ENCODE peak calls at places on chromosome 2, in nine cellular contexts. P is esophagus squamous epithelium, X is H9, J is astrocyte of the spinal cord, R is brain microvascular endothelial cell, Z is body of pancreas, K is heart left ventricle, I is A549, E is right lobe of liver. B is an unnamed sample.

GRCh38 chr2:46923011-46923669 is 7.5 kb upstream of the MCFD2 start:
- DNase-seq in R (no peak), Z (no peak), J (no peak), I (no peak), E (no peak), P (no peak), K (no peak), X (no peak), B (no peak)

GRCh38 chr2:26640781-26641564 is at the start of gene CIB4:
- DNase-seq in X (peak), I (no peak), P (no peak), K (no peak), R (no peak), E (no peak), J (no peak), Z (peak), B (no peak)

GRCh38 chr2:59963157-59963556 is 590.3 kb downstream of the BCL11A start:
- DNase-seq in Z (no peak), J (no peak), R (no peak), P (no peak), K (no peak), E (no peak), X (no peak), I (no peak), B (no peak)

GRCh38 chr2:160603771-160604510 is 110.3 kb upstream of the RBMS1 start:
- DNase-seq in E (no peak), I (no peak), J (no peak), X (no peak), Z (no peak), K (no peak), P (no peak), R (no peak), B (no peak)

GRCh38 chr2:85413592-85414421 is 3.6 kb upstream of the CAPG start:
- DNase-seq in R (no peak), I (no peak), K (no peak), E (no peak), X (no peak), J (peak), Z (no peak), P (no peak), B (no peak)

GRCh38 chr2:44902767-44903166 is 38.7 kb upstream of the SIX3 start:
- DNase-seq in E (no peak), J (no peak), X (no peak), P (no peak), Z (no peak), K (no peak), R (no peak), I (no peak), B (no peak)

GRCh38 chr2:105796131-105796638 is 51.5 kb downstream of the NCK2 start:
- DNase-seq in E (no peak), X (no peak), J (no peak), Z (no peak), I (no peak), P (no peak), K (no peak), R (no peak), B (no peak)

GRCh38 chr2:72028996-72029395 is 118.7 kb downstream of the CYP26B1 start:
- DNase-seq in X (peak), I (no peak), R (no peak), P (no peak), Z (no peak), E (peak), K (no peak), J (no peak), B (peak)

GRCh38 chr2:148391324-148391723 is 253.2 kb upstream of the EPC2 start:
- DNase-seq in R (no peak), K (no peak), P (no peak), J (peak), I (no peak), E (no peak), Z (no peak), X (no peak), B (no peak)

GRCh38 chr2:240269886-240270285 is 129.4 kb upstream of the OTOS start:
- DNase-seq in R (no peak), P (no peak), K (no peak), X (no peak), J (no peak), Z (no peak), E (no peak), I (no peak), B (peak)

GRCh38 chr2:227035678-227036077 is 128.3 kb downstream of the COL4A4 start:
- DNase-seq in J (no peak), K (no peak), Z (no peak), P (no peak), E (no peak), X (no peak), I (no peak), R (no peak), B (no peak)

GRCh38 chr2:19571773-19572172 is 213.3 kb upstream of the OSR1 start:
- DNase-seq in K (no peak), R (no peak), X (no peak), I (no peak), Z (no peak), P (no peak), E (no peak), J (no peak), B (peak)

GRCh38 chr2:98269274-98269673 is 77.0 kb upstream of the CNGA3 start:
- DNase-seq in Z (peak), X (peak), K (no peak), I (peak), R (peak), P (no peak), E (no peak), J (peak), B (no peak)

GRCh38 chr2:118013221-118013723 is 598 bp downstream of the CCDC93 start:
- DNase-seq in Z (peak), I (peak), J (no peak), K (peak), R (no peak), X (peak), P (no peak), E (peak), B (no peak)

GRCh38 chr2:221572821-221573429 is 821 bp upstream of the EPHA4 start:
- DNase-seq in X (peak), J (peak), Z (peak), E (peak), R (peak), P (no peak), K (peak), I (peak), B (no peak)

GRCh38 chr2:11539317-11540147 is 5.7 kb downstream of the GREB1 start:
- DNase-seq in Z (peak), P (no peak), I (no peak), J (peak), K (no peak), R (no peak), E (peak), X (no peak), B (no peak)

DNA sequence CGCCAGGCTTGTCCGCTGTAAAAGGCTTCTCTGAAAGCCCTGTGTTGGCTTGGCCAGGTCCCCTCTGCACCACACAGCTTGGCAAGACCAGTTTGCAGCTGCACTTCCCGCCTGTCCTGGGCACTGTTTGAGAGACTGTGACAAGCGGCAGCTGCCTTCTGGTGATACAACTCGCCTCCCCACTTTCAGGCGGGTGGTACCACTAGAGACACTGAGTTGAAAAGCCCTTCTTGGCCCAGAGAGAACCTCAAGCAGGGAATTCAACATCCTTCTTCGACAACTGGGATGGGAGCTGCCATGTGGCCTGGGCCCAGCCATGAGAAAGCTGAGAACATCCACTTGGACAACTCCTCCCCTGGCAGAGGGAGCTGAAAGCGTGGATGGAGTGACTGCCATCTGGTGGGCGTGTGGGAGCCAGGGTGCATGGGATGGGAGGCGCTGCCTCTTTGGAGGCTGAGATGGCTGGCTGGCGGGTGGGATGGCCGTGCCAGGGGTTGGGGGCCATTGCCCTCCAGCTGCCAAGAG is 125.5 kb upstream of the REV1 start:
- DNase-seq in Z (no peak), E (no peak), R (no peak), X (peak), I (no peak), J (no peak), K (no peak), P (no peak), B (no peak)
- TF ChIP-seq CTCF in Z (no peak), E (no peak), R (peak), X (peak), I (no peak), J (peak), K (no peak), P (no peak), B (no peak)

GRCh38 chr2:183752571-183752970 is 628.3 kb downstream of the NUP35 start:
- DNase-seq in I (no peak), E (no peak), P (no peak), J (no peak), X (no peak), K (no peak), Z (no peak), R (no peak), B (no peak)
- TF ChIP-seq CTCF in I (no peak), E (no peak), P (no peak), J (no peak), X (peak), K (no peak), Z (no peak), R (no peak), B (no peak)

GRCh38 chr2:127275789-127276188 is 18.2 kb downstream of the ERCC3 start:
- DNase-seq in K (no peak), R (no peak), I (no peak), X (no peak), E (no peak), P (no peak), Z (no peak), J (no peak), B (no peak)

GRCh38 chr2:127275356-127275755 is 18.6 kb downstream of the ERCC3 start:
- DNase-seq in J (no peak), I (no peak), E (no peak), R (no peak), K (no peak), X (no peak), P (no peak), Z (no peak), B (no peak)

DNA sequence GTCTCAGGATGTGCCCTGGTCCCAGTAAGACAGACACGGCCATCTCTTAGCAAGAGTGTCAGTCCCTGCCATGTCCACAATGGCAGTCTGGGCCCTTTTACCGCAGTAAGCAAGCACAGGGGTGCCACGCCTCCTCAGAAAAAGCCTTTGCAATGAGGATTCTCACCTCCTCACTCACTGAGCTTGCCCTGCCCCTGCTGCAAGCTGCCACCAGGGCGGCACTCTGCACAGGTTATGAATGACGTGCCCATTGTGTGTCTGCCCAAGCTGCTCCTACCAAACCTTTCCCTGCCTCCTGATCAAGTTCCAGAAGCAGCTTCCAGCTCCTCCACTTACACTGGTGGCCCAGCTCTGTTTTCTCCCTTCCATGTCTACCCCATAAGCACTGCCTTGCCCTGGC is 23.3 kb downstream of the ERCC3 start:
- DNase-seq in Z (no peak), P (no peak), X (no peak), I (no peak), R (no peak), E (no peak), J (no peak), K (no peak), B (no peak)
- TF ChIP-seq CTCF in Z (no peak), P (no peak), X (peak), I (no peak), R (peak), E (peak), J (no peak), K (no peak), B (no peak)

GRCh38 chr2:126480033-126480432 is 175.9 kb upstream of the GYPC start:
- DNase-seq in P (no peak), R (no peak), K (no peak), X (no peak), J (no peak), I (no peak), E (no peak), Z (no peak), B (no peak)

DNA sequence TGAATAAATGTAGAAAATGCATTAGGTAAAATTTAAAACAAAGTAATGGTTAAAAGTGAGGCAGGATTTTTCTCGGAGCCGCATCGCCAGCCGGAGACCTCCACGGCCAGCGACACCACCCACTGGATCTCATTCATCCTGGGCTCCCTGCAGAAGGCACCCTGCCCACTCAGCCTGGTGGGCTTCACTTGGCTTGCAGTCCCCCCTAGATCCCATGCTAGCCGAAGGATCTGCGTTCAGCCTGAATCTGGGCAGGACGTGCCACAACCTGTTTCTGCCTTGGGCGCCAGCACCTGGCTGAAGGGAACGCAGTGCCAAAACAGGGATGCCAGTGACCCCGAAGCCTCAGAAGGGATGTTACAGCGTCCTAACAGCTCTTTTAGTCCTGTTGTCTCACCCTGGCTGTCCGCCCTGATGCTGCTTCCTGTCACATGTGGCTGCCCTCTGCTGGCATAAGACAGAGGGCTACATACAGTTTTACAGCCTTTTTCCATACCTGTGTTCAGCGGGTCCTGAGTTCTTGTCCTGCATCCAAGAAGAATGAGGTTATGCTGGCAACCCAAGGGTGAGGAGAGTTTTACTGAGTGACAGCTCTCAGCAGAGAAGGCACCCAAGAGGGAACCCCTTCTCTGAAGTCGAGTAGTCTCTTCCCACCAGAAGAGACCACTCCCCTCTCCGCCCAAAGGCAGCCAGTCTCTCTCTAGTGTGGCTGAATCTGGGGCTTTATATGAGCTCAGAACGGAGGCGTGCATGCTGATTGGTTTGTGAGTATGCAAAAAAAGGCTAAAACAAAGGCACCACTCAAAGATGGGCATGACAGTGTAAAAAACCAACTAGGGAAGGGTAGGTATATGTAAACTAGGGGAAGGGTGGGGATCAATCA is 173.1 kb upstream of the GYPC start:
- DNase-seq in Z (peak), K (no peak), J (no peak), I (no peak), R (no peak), P (no peak), X (peak), E (no peak), B (no peak)
- TF ChIP-seq CTCF in Z (no peak), K (no peak), J (no peak), I (no peak), R (peak), P (no peak), X (peak), E (no peak), B (no peak)

DNA sequence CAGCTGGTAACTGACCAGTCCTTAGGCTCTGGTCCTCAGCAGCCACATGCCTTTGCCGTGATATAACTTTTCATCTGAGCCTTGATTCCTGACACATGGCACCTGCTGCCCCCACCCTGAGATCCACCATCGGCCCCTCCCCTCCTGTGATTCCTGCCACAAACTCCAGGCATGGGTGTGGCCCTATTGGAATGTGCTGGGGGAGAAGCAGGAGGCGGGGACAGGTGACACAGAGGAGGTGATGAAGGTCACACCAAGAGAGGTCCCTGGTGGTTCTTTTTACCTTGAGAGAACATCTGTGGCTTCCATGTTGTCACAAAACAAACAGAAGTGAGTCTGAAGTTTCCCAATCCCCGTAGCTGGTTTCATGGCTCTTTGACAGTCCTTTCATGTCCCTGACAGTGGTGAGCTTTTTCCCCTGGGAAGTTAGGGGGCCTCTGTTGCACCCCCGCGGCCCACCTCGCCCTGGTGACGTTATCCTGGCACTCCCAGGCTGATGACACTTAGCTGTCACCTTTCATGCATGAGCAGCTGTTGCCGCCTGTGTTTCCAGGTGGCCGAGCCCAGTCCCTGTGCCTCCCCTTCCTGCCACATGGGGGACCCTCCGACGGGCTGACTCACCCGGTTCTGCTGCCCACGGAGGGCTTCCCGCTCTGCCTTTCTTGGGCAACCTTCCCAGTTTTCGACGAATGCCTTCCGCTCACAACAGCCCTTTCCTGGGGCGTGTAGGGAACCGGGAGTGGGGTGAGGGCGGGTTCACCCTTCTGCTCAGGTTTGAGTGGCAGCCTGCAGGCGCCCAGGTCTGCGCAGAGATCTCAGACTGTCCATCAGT is 66.3 kb upstream of the GLI2 start:
- DNase-seq in P (no peak), Z (peak), R (no peak), X (peak), I (no peak), K (no peak), E (no peak), J (no peak), B (no peak)
- TF ChIP-seq CTCF in P (no peak), Z (peak), R (peak), X (peak), I (no peak), K (peak), E (peak), J (peak), B (no peak)

GRCh38 chr2:157875720-157876065 is 437 bp downstream of the ACVR1 start:
- DNase-seq in P (no peak), R (no peak), J (peak), E (peak), Z (peak), K (no peak), X (no peak), I (peak), B (no peak)

GRCh38 chr2:157874997-157875719 is 972 bp downstream of the ACVR1 start:
- DNase-seq in Z (peak), E (peak), P (no peak), X (peak), J (peak), R (peak), I (no peak), K (peak), B (no peak)

GRCh38 chr2:157876066-157876770 is at the start of gene ACVR1:
- DNase-seq in I (peak), P (peak), X (peak), J (peak), R (peak), Z (peak), E (peak), K (peak), B (peak)

GRCh38 chr2:157876771-157877108 is 610 bp upstream of the ACVR1 start:
- DNase-seq in P (no peak), K (no peak), X (no peak), J (no peak), Z (no peak), I (no peak), R (no peak), E (no peak), B (no peak)

GRCh38 chr2:157877761-157878400 is 1.8 kb upstream of the ACVR1 start:
- DNase-seq in R (no peak), X (no peak), P (no peak), J (no peak), I (no peak), K (no peak), E (no peak), Z (no peak), B (no peak)
- TF ChIP-seq CTCF in R (no peak), X (no peak), P (no peak), J (no peak), I (no peak), K (no peak), E (no peak), Z (no peak), B (no peak)

DNA sequence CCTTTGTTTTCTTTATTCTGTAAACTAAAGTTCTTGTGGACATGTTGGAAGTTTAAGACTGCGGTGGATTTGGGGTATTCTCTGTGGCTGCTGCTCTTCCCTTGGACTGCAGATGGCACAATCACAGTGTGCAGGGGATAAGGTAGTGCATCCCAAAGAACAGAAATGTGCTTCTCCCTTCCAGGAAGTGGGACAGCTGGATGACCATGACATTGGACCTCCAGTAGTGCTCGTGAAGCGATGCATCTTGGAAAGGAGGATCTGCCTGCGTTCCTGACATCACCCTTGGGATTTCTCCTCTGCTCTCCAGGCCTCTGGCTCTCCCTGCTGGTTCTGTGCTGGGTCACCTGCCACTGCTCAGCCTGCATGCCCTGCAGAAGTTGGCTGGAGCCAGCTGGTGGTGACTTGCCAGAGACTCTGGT is 109.9 kb downstream of the SLC4A3 start:
- DNase-seq in I (peak), J (peak), K (peak), E (no peak), X (no peak), P (no peak), Z (no peak), R (peak), B (peak)
- TF ChIP-seq CTCF in I (peak), J (peak), K (peak), E (no peak), X (peak), P (no peak), Z (no peak), R (peak), B (no peak)

GRCh38 chr2:137943948-137944347 is 20.3 kb upstream of the HNMT start:
- DNase-seq in J (no peak), P (no peak), R (no peak), K (no peak), Z (no peak), E (no peak), X (no peak), I (no peak), B (no peak)
- TF ChIP-seq CTCF in J (no peak), P (no peak), R (peak), K (no peak), Z (no peak), E (peak), X (peak), I (no peak), B (no peak)

DNA sequence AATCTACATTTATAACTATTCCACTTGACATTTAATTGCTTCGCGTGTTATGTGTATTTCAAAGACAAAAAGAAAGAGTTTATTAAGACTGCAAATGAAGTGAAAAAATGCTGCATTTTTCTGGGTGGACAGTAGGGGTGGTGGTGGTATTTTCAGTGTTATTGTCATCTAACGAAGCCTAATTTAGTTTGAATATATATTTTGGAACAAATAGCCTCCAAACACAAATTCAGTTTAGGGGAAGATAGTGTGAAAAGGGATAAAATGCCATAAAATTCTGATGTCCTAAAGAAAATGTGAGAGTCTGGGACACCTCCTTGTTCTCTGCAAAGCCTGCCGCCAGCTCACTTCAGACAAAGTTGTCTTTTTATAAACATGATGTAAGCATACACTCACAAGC is 425.1 kb downstream of the NRXN1 start:
- DNase-seq in Z (no peak), J (peak), K (no peak), E (no peak), I (no peak), P (no peak), X (no peak), R (no peak), B (no peak)
- TF ChIP-seq CTCF in Z (no peak), J (peak), K (no peak), E (peak), I (no peak), P (no peak), X (peak), R (no peak), B (peak)

GRCh38 chr2:172467382-172467781 is 40.0 kb downstream of the ITGA6 start:
- DNase-seq in X (no peak), E (no peak), J (no peak), I (no peak), K (no peak), P (no peak), Z (no peak), R (peak), B (peak)
- TF ChIP-seq CTCF in X (no peak), E (no peak), J (peak), I (no peak), K (no peak), P (no peak), Z (no peak), R (peak), B (no peak)

B was measured in esophagus muscularis mucosa.